ENCODE peak calls at places on chromosome 9, in five cellular contexts. V is CD8-positive, alpha-beta memory T cell; W is activated naive CD8-positive, alpha-beta T cell treated with anti-CD3 and anti-CD28 coated beads for 36 hours; T is Right ventricle myocardium inferior; J is HS-5. H is an unnamed sample.

GRCh38 chr9:123423036-123423640 is 67.1 kb downstream of the CRB2 start:
- DNase-seq in V (no peak), W (no peak), T (no peak), J (no peak), H (no peak)

GRCh38 chr9:93674580-93675335 is 98.4 kb downstream of the PHF2 start:
- DNase-seq in V (peak; percentile 26), W (no peak), T (peak; percentile 39), J (no peak), H (no peak)

GRCh38 chr9:16526380-16526779 is 344.1 kb downstream of the BNC2 start:
- DNase-seq in V (no peak), W (no peak), T (no peak), J (peak; percentile 42), H (peak; percentile 23)

GRCh38 chr9:34996905-34997279 is 7.3 kb downstream of the DNAJB5 start:
- DNase-seq in V (no peak), W (no peak), T (no peak), J (no peak), H (no peak)

GRCh38 chr9:117286245-117286644 is 128.6 kb downstream of the ASTN2 start:
- DNase-seq in V (no peak), W (no peak), T (no peak), J (no peak), H (no peak)

GRCh38 chr9:93655621-93656425 is 79.4 kb downstream of the PHF2 start:
- DNase-seq in V (peak; percentile 40), W (no peak), T (peak; percentile 59), J (no peak), H (no peak)

GRCh38 chr9:130956636-130957450 is 17.8 kb upstream of the FIBCD1 start:
- DNase-seq in V (no peak), W (no peak), T (no peak), J (no peak), H (no peak)

GRCh38 chr9:134375430-134376385 is 49.5 kb downstream of the RXRA start:
- DNase-seq in V (no peak), W (no peak), T (peak; percentile 81), J (no peak), H (no peak)

GRCh38 chr9:126497673-126498255 is 116.0 kb upstream of the LMX1B start:
- DNase-seq in V (peak; percentile 37), W (no peak), T (no peak), J (no peak), H (no peak)

GRCh38 chr9:19184144-19184917 is 46.2 kb upstream of the DENND4C start:
- DNase-seq in V (peak; percentile 91), W (peak; percentile 83), T (peak; percentile 77), J (peak; percentile 79), H (peak; percentile 80)

GRCh38 chr9:90838761-90839160 is 37.1 kb downstream of the SYK start:
- DNase-seq in V (no peak), W (no peak), T (no peak), J (no peak), H (no peak)

GRCh38 chr9:111843971-111844370 is 49.2 kb upstream of the SHOC1 start:
- DNase-seq in V (no peak), W (no peak), T (no peak), J (no peak), H (no peak)